ENCODE peak calls at places on chromosomes 12 and 14, in four cellular contexts. E is HepG2, K is WTC11, I is K562. N is an unnamed sample.

GRCh38 chr12:113381237-113381636 is 22.4 kb downstream of the SDS start:
- DNase-seq in E (no peak), K (no peak), I (no peak), N (no peak)

GRCh38 chr12:1525858-1526257 is 68.5 kb downstream of the FBXL14 start:
- DNase-seq in E (no peak), K (no peak), I (no peak), N (no peak)

GRCh38 chr12:48965447-48965846 is 6.1 kb downstream of the WNT10B start:
- DNase-seq in E (no peak), K (no peak), I (no peak), N (no peak)

GRCh38 chr12:29578731-29579130 is 81.2 kb upstream of the OVCH1 start:
- DNase-seq in E (no peak), K (no peak), I (no peak), N (no peak)

GRCh38 chr12:92446082-92446460 is 256.7 kb upstream of the PLEKHG7 start:
- DNase-seq in E (no peak), K (no peak), I (no peak), N (no peak)

GRCh38 chr14:52950898-52951729 is at the start of gene FERMT2:
- DNase-seq in E (peak; percentile 79), K (peak; percentile 90), I (peak; percentile 59), N (peak; percentile 78)

GRCh38 chr12:78562358-78563205 is 302.0 kb upstream of the SYT1 start:
- DNase-seq in E (peak; percentile 1), K (no peak), I (no peak), N (peak; percentile 46)

GRCh38 chr12:15485466-15485865 is 163.2 kb downstream of the PTPRO start:
- DNase-seq in E (no peak), K (no peak), I (no peak), N (no peak)

GRCh38 chr14:86296173-86296572 is 766.2 kb downstream of the FLRT2 start:
- DNase-seq in E (no peak), K (no peak), I (no peak), N (no peak)

GRCh38 chr12:93154753-93155475 is 222.8 kb upstream of the NUDT4 start:
- DNase-seq in E (no peak), K (no peak), I (no peak), N (no peak)

GRCh38 chr12:66861157-66861750 is 182.4 kb upstream of the GRIP1 start:
- DNase-seq in E (peak; percentile 31), K (peak; percentile 65), I (peak; percentile 41), N (peak; percentile 18)

GRCh38 chr12:89234324-89235114 is 117.8 kb downstream of the DUSP6 start:
- DNase-seq in E (no peak), K (no peak), I (no peak), N (no peak)

GRCh38 chr14:77043177-77043983 is 14.9 kb upstream of the IRF2BPL start:
- DNase-seq in E (peak; percentile 89), K (no peak), I (no peak), N (peak; percentile 49)

GRCh38 chr12:112803620-112804279 is 12.2 kb downstream of the RPH3A start:
- DNase-seq in E (no peak), K (no peak), I (no peak), N (no peak)

DNA sequence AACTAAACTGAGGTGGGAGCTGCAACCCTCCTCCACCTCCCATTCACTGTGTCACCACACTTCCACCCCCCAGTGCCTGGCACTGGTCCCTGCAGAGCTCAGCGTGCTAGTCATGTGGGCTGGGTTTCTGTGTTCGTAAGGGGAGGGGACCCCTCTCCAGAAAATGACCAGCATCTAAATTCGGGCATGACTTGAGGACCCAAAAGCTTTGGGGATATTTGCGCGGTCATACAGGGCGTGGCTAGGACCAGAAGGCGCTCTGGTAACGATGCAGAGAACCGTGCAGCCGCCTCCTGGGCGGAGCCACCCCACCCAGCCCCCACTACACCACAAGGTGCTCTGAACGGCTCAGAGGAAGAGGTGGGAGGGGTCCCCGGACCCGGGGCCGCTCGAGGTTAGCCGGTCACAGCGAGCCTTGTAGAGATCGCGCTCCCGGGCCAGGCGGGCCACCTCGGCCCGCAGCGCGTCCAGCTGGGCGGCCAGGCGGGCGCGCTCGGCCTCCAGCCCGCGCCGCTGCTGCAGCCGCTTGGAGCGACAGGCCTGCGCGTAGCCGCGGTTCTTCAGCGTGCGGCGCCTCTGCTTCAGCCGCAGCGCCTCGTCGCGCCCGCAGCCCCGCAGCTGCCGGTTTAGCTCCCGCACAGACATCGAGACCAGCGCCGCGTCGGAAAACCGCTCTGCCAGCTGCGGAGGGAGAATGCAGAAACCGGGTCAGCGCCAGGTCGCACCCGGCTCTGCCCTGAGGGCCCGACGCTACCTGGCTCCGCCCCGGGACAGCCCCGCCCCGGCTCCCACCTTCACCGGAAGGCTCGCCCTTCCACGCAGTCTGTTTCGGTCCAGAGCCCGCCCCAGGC is 9.8 kb downstream of the CPNE6 start:
- DNase-seq in E (peak; percentile 38), K (peak; percentile 69), I (peak; percentile 83), N (peak; percentile 28)
- TF ChIP-seq HMGXB4 in E (peak; percentile 45), K (no peak), I (no peak), N (no peak)

GRCh38 chr12:51005671-51006070 is 20.5 kb downstream of the SLC11A2 start:
- DNase-seq in E (no peak), K (no peak), I (no peak), N (no peak)

GRCh38 chr12:51001799-51002198 is 24.4 kb downstream of the SLC11A2 start:
- DNase-seq in E (no peak), K (no peak), I (no peak), N (no peak)

GRCh38 chr12:50999139-50999538 is 27.0 kb downstream of the SLC11A2 start:
- DNase-seq in E (no peak), K (no peak), I (no peak), N (no peak)

GRCh38 chr12:51004504-51004903 is 21.7 kb downstream of the SLC11A2 start:
- DNase-seq in E (no peak), K (no peak), I (no peak), N (no peak)

DNA sequence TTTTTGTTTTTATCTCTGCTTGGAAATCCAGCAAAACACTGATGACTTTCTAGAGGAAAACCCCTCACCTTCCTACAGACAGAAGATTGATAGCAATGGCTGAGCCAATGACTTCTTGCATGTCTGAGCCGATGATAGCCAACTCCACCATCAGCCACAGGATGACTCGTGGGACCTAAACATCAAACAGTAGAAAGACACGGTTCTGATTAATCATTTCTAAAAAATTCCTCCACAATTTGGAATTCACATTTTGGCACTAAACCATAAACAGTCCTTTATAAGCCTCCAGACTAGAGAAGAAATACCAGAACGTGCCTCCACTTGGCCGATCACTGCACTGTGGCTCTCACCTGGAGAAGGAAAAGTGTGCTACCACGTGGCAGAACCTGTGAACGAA is 25.9 kb downstream of the SLC11A2 start:
- DNase-seq in E (no peak), K (no peak), I (no peak), N (peak; percentile 33)
- TF ChIP-seq HMGXB4 in E (no peak), K (no peak), I (no peak), N (no peak)

DNA sequence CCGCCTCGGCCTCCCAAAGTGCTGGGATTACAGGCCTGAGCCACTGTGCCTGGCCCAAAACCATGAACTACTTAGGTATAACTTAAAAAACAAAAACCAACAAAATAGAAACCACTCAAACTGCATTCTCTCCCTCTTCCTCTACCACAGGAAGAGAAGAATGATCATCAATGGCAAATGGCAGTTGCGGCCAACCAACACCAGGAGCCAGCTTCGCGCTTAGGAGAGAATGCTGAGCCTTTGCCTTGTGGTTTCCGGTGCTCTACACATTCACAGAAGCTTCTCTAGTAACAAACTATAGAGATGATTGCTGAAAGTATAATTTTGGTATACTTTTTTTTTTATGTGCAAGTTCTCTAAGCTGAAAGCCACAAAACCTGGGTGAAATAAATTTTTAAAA is 17.1 kb downstream of the CATSPERB start:
- DNase-seq in E (no peak), K (peak; percentile 30), I (no peak), N (no peak)
- TF ChIP-seq HMGXB4 in E (no peak), K (no peak), I (no peak), N (no peak)

GRCh38 chr12:122980192-122981035 is at the start of gene ARL6IP4:
- DNase-seq in E (no peak), K (peak; percentile 47), I (peak; percentile 90), N (peak; percentile 76)
- TF ChIP-seq HMGXB4 in E (peak; percentile 58), K (peak; percentile 96), I (peak; percentile 47), N (no peak)

DNA sequence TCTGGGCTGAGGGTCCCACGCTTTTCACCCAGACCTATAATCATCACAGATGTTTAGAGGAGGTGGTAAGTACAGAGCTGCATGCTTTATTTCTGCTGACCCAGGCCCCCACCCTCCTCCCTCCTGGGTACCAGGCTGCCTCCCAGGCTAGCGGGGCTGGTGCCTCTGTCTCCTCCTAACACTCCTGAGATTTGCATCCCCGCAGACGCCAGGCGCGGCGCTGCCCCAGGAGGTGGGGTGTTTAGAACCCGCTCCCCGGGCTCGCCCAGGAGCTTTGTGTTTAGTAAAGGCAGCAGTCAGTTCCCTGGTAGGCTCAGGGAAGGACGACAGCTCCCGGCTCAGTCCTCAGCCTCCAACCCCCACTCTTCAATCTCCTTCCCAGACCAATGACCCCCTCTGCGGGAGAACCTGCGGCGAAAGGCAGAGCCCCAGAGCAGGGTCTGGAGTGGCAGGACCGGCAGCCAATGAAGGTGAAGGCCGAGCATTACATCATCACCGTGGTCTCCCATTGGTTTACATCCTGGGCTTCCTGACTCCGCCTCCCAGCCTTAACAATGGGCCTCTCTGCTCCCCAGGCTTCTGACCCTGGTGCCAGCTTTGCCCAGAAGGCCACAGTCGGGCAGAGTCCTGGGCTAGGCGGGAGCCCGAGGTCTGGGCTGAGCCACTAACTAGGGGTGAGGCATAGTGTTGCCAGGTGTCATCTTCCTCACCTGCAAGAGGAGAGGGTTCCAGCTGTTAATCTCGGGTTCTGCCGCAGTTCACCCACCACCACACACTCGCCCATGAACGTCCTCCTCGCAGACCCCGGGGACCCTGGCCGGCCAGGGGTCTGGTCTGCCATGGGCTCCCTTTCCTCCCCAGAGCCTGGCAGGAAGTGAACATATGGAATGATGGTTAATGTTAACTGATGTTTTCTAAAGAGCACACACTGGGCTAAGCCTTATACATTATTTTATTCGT is 57.5 kb downstream of the CALM1 start:
- DNase-seq in E (peak; percentile 33), K (peak; percentile 96), I (peak; percentile 97), N (peak; percentile 71)
- TF ChIP-seq HMGXB4 in E (no peak), K (no peak), I (no peak), N (no peak)

GRCh38 chr12:53045646-53046045 is 4.2 kb upstream of the TNS2 start:
- DNase-seq in E (no peak), K (no peak), I (no peak), N (no peak)

GRCh38 chr12:53047221-53048032 is 2.4 kb upstream of the TNS2 start:
- DNase-seq in E (peak; percentile 44), K (peak; percentile 81), I (peak; percentile 94), N (peak; percentile 67)

GRCh38 chr12:53048033-53048779 is 1.7 kb upstream of the TNS2 start:
- DNase-seq in E (peak; percentile 68), K (no peak), I (no peak), N (peak; percentile 55)

GRCh38 chr12:53044896-53045571 is 4.8 kb upstream of the TNS2 start:
- DNase-seq in E (no peak), K (no peak), I (no peak), N (no peak)

DNA sequence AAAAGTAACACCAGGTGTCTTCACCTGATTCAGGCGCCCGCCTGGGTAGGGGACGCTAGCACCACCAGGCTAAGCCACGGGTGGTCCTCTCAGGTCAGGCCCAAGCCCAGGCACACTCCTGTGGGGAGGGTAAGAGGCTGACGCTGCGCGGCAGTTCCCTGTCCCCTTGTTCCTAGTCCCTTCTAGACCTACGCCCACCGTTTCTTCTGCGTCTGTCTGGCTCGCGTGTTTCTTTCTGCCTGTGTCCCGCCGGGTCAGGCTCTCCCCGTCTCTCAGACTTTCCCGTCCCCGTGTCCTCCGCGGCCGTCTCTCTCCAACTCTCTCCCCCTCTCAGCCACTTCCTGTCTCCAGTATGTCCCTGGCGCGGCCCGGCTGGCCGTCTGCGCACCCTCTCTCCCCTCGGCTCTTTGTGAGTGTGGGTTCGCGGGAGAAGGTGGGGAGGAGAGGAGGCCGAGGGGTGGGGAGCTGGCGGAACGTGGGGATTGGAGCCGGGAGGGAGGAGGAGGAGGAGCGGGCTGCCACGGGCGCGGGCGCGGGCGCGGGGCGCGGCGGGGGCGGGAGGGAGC is 3.1 kb upstream of the TNS2 start:
- DNase-seq in E (peak; percentile 51), K (peak; percentile 56), I (no peak), N (peak; percentile 81)
- TF ChIP-seq HMGXB4 in E (no peak), K (no peak), I (no peak), N (peak; percentile 25)

GRCh38 chr12:68760806-68761441 is 14.9 kb downstream of the SLC35E3 start:
- DNase-seq in E (no peak), K (no peak), I (no peak), N (no peak)
- TF ChIP-seq HMGXB4 in E (no peak), K (no peak), I (no peak), N (no peak)

N was measured in A549.